ENCODE peak calls at places on chromosomes 16 and 17, in five cellular contexts. One of them, this sample, is unnamed.

GRCh38 chr17:56679767-56680422 is 86.4 kb downstream of the NOG start:
- DNase-seq in stimulated activated CD4-positive, alpha-beta T cell treated with anti-CD3 and anti-CD28 coated beads, Interleukin-4, amount 100 ng/mL, for 1 hour: no peak
- DNase-seq in activated CD4-positive, alpha-beta T cell treated with anti-CD3 and anti-CD28 coated beads, Interleukin-2, amount 50 U/mL, for 4 hours: no peak
- DNase-seq in heart right ventricle: no peak
- DNase-seq in AG04449: no peak
- DNase-seq in this sample: no peak

GRCh38 chr17:50593321-50593720 is 32.8 kb downstream of the CACNA1G start:
- DNase-seq in stimulated activated CD4-positive, alpha-beta T cell treated with anti-CD3 and anti-CD28 coated beads, Interleukin-4, amount 100 ng/mL, for 1 hour: no peak
- DNase-seq in activated CD4-positive, alpha-beta T cell treated with anti-CD3 and anti-CD28 coated beads, Interleukin-2, amount 50 U/mL, for 4 hours: no peak
- DNase-seq in heart right ventricle: peak
- DNase-seq in AG04449: no peak
- DNase-seq in this sample: no peak

GRCh38 chr16:23080747-23081146 is 68.5 kb downstream of the USP31 start:
- DNase-seq in stimulated activated CD4-positive, alpha-beta T cell treated with anti-CD3 and anti-CD28 coated beads, Interleukin-4, amount 100 ng/mL, for 1 hour: no peak
- DNase-seq in activated CD4-positive, alpha-beta T cell treated with anti-CD3 and anti-CD28 coated beads, Interleukin-2, amount 50 U/mL, for 4 hours: no peak
- DNase-seq in heart right ventricle: no peak
- DNase-seq in AG04449: no peak
- DNase-seq in this sample: no peak

GRCh38 chr17:80637286-80637703 is 92.7 kb downstream of the RPTOR start:
- DNase-seq in stimulated activated CD4-positive, alpha-beta T cell treated with anti-CD3 and anti-CD28 coated beads, Interleukin-4, amount 100 ng/mL, for 1 hour: no peak
- DNase-seq in activated CD4-positive, alpha-beta T cell treated with anti-CD3 and anti-CD28 coated beads, Interleukin-2, amount 50 U/mL, for 4 hours: no peak
- DNase-seq in heart right ventricle: no peak
- DNase-seq in AG04449: no peak
- DNase-seq in this sample: no peak

GRCh38 chr17:6286239-6286638 is 148.7 kb downstream of the AIPL1 start:
- DNase-seq in stimulated activated CD4-positive, alpha-beta T cell treated with anti-CD3 and anti-CD28 coated beads, Interleukin-4, amount 100 ng/mL, for 1 hour: no peak
- DNase-seq in activated CD4-positive, alpha-beta T cell treated with anti-CD3 and anti-CD28 coated beads, Interleukin-2, amount 50 U/mL, for 4 hours: no peak
- DNase-seq in heart right ventricle: no peak
- DNase-seq in AG04449: no peak
- DNase-seq in this sample: no peak

GRCh38 chr17:42034059-42034458 is 14.2 kb downstream of the NKIRAS2 start:
- DNase-seq in stimulated activated CD4-positive, alpha-beta T cell treated with anti-CD3 and anti-CD28 coated beads, Interleukin-4, amount 100 ng/mL, for 1 hour: no peak
- DNase-seq in activated CD4-positive, alpha-beta T cell treated with anti-CD3 and anti-CD28 coated beads, Interleukin-2, amount 50 U/mL, for 4 hours: no peak
- DNase-seq in heart right ventricle: no peak
- DNase-seq in AG04449: no peak
- DNase-seq in this sample: no peak

GRCh38 chr17:77826132-77826873 is 132.2 kb upstream of the TNRC6C start:
- DNase-seq in stimulated activated CD4-positive, alpha-beta T cell treated with anti-CD3 and anti-CD28 coated beads, Interleukin-4, amount 100 ng/mL, for 1 hour: no peak
- DNase-seq in activated CD4-positive, alpha-beta T cell treated with anti-CD3 and anti-CD28 coated beads, Interleukin-2, amount 50 U/mL, for 4 hours: no peak
- DNase-seq in heart right ventricle: no peak
- DNase-seq in AG04449: no peak
- DNase-seq in this sample: peak

GRCh38 chr17:72122336-72122667 is 1.5 kb downstream of the SOX9 start:
- DNase-seq in stimulated activated CD4-positive, alpha-beta T cell treated with anti-CD3 and anti-CD28 coated beads, Interleukin-4, amount 100 ng/mL, for 1 hour: no peak
- DNase-seq in activated CD4-positive, alpha-beta T cell treated with anti-CD3 and anti-CD28 coated beads, Interleukin-2, amount 50 U/mL, for 4 hours: no peak
- DNase-seq in heart right ventricle: no peak
- DNase-seq in AG04449: no peak
- DNase-seq in this sample: no peak

GRCh38 chr17:60586288-60586974 is 13.6 kb upstream of the PPM1D start:
- DNase-seq in stimulated activated CD4-positive, alpha-beta T cell treated with anti-CD3 and anti-CD28 coated beads, Interleukin-4, amount 100 ng/mL, for 1 hour: no peak
- DNase-seq in activated CD4-positive, alpha-beta T cell treated with anti-CD3 and anti-CD28 coated beads, Interleukin-2, amount 50 U/mL, for 4 hours: no peak
- DNase-seq in heart right ventricle: no peak
- DNase-seq in AG04449: no peak
- DNase-seq in this sample: no peak

GRCh38 chr17:40536731-40537171 is 28.5 kb downstream of the CCR7 start:
- DNase-seq in stimulated activated CD4-positive, alpha-beta T cell treated with anti-CD3 and anti-CD28 coated beads, Interleukin-4, amount 100 ng/mL, for 1 hour: no peak
- DNase-seq in activated CD4-positive, alpha-beta T cell treated with anti-CD3 and anti-CD28 coated beads, Interleukin-2, amount 50 U/mL, for 4 hours: no peak
- DNase-seq in heart right ventricle: no peak
- DNase-seq in AG04449: no peak
- DNase-seq in this sample: peak

GRCh38 chr17:69524854-69525253 is 110.4 kb downstream of the MAP2K6 start:
- DNase-seq in stimulated activated CD4-positive, alpha-beta T cell treated with anti-CD3 and anti-CD28 coated beads, Interleukin-4, amount 100 ng/mL, for 1 hour: no peak
- DNase-seq in activated CD4-positive, alpha-beta T cell treated with anti-CD3 and anti-CD28 coated beads, Interleukin-2, amount 50 U/mL, for 4 hours: no peak
- DNase-seq in heart right ventricle: no peak
- DNase-seq in AG04449: no peak
- DNase-seq in this sample: no peak

GRCh38 chr16:12087901-12088364 is 111.4 kb downstream of the SNX29 start:
- DNase-seq in stimulated activated CD4-positive, alpha-beta T cell treated with anti-CD3 and anti-CD28 coated beads, Interleukin-4, amount 100 ng/mL, for 1 hour: no peak
- DNase-seq in activated CD4-positive, alpha-beta T cell treated with anti-CD3 and anti-CD28 coated beads, Interleukin-2, amount 50 U/mL, for 4 hours: no peak
- DNase-seq in heart right ventricle: peak
- DNase-seq in AG04449: no peak
- DNase-seq in this sample: peak

GRCh38 chr17:5035356-5035755 is at the start of gene SLC52A1:
- DNase-seq in stimulated activated CD4-positive, alpha-beta T cell treated with anti-CD3 and anti-CD28 coated beads, Interleukin-4, amount 100 ng/mL, for 1 hour: no peak
- DNase-seq in activated CD4-positive, alpha-beta T cell treated with anti-CD3 and anti-CD28 coated beads, Interleukin-2, amount 50 U/mL, for 4 hours: no peak
- DNase-seq in heart right ventricle: no peak
- DNase-seq in AG04449: no peak
- DNase-seq in this sample: no peak

GRCh38 chr16:30335598-30336474 is 19.3 kb downstream of the CD2BP2 start:
- DNase-seq in stimulated activated CD4-positive, alpha-beta T cell treated with anti-CD3 and anti-CD28 coated beads, Interleukin-4, amount 100 ng/mL, for 1 hour: no peak
- DNase-seq in activated CD4-positive, alpha-beta T cell treated with anti-CD3 and anti-CD28 coated beads, Interleukin-2, amount 50 U/mL, for 4 hours: no peak
- DNase-seq in heart right ventricle: no peak
- DNase-seq in AG04449: no peak
- DNase-seq in this sample: no peak

This sample was measured in tibial artery.